ENCODE peak calls at places on chromosomes 1 and 21, in four cellular contexts. One of them, this sample, is unnamed.

GRCh38 chr1:204507317-204508105 is 8.7 kb upstream of the MDM4 start:
- DNase-seq in MM.1S: peak; percentile 65
- DNase-seq in tibial artery: no peak
- DNase-seq in aorta: peak; percentile 62
- DNase-seq in this sample: no peak

GRCh38 chr1:89780721-89781120 is 40.1 kb upstream of the LRRC8D start:
- DNase-seq in tibial artery: no peak
- DNase-seq in MM.1S: peak; percentile 26
- DNase-seq in aorta: no peak
- DNase-seq in this sample: no peak

GRCh38 chr21:43723648-43724047 is 4.7 kb downstream of the PDXK start:
- DNase-seq in tibial artery: no peak
- DNase-seq in aorta: no peak
- DNase-seq in MM.1S: no peak
- DNase-seq in this sample: no peak

GRCh38 chr1:232511172-232511571 is 118.8 kb downstream of the SIPA1L2 start:
- DNase-seq in aorta: no peak
- DNase-seq in tibial artery: no peak
- DNase-seq in MM.1S: no peak
- DNase-seq in this sample: no peak

GRCh38 chr1:51330331-51331201 is at the start of gene TTC39A:
- DNase-seq in aorta: no peak
- DNase-seq in MM.1S: no peak
- DNase-seq in tibial artery: no peak
- DNase-seq in this sample: no peak

GRCh38 chr1:18575620-18576019 is 55.0 kb upstream of the PAX7 start:
- DNase-seq in aorta: peak; percentile 59
- DNase-seq in MM.1S: no peak
- DNase-seq in tibial artery: peak; percentile 39
- DNase-seq in this sample: peak; percentile 75

GRCh38 chr1:198087831-198088230 is 69.0 kb upstream of the NEK7 start:
- DNase-seq in MM.1S: no peak
- DNase-seq in aorta: no peak
- DNase-seq in tibial artery: no peak
- DNase-seq in this sample: no peak

GRCh38 chr1:241990040-241990439 is 8.9 kb downstream of the MAP1LC3C start:
- DNase-seq in tibial artery: peak; percentile 76
- DNase-seq in aorta: peak; percentile 70
- DNase-seq in MM.1S: no peak
- DNase-seq in this sample: peak; percentile 69

GRCh38 chr1:2189459-2190425 is 4.8 kb downstream of the FAAP20 start:
- DNase-seq in aorta: peak; percentile 96
- DNase-seq in tibial artery: peak; percentile 94
- DNase-seq in MM.1S: peak; percentile 79
- DNase-seq in this sample: peak; percentile 95

GRCh38 chr1:159949891-159950480 is 4.1 kb downstream of the SLAMF9 start:
- DNase-seq in aorta: no peak
- DNase-seq in tibial artery: peak; percentile 6
- DNase-seq in MM.1S: no peak
- DNase-seq in this sample: no peak

GRCh38 chr1:225471453-225472301 is 43.8 kb upstream of the LBR start:
- DNase-seq in aorta: peak; percentile 44
- DNase-seq in MM.1S: no peak
- DNase-seq in tibial artery: peak; percentile 15
- DNase-seq in this sample: no peak

GRCh38 chr21:43211085-43212071 is 42.6 kb downstream of the CRYAA start:
- DNase-seq in MM.1S: no peak
- DNase-seq in tibial artery: no peak
- DNase-seq in aorta: no peak
- DNase-seq in this sample: no peak

GRCh38 chr1:94522304-94522703 is 19.3 kb downstream of the F3 start:
- DNase-seq in MM.1S: no peak
- DNase-seq in aorta: no peak
- DNase-seq in tibial artery: no peak
- DNase-seq in this sample: peak; percentile 35

GRCh38 chr1:102045752-102046151 is 49.0 kb upstream of the OLFM3 start:
- DNase-seq in MM.1S: no peak
- DNase-seq in aorta: no peak
- DNase-seq in tibial artery: no peak
- DNase-seq in this sample: no peak

GRCh38 chr1:184298321-184299052 is 88.3 kb upstream of the C1orf21 start:
- DNase-seq in MM.1S: no peak
- DNase-seq in tibial artery: no peak
- DNase-seq in aorta: no peak
- DNase-seq in this sample: no peak

GRCh38 chr1:200732438-200732837 is 6.3 kb upstream of the CAMSAP2 start:
- DNase-seq in aorta: no peak
- DNase-seq in MM.1S: no peak
- DNase-seq in tibial artery: no peak
- DNase-seq in this sample: no peak

GRCh38 chr1:68322837-68323687 is 90.7 kb upstream of the WLS start:
- DNase-seq in aorta: peak; percentile 61
- DNase-seq in MM.1S: no peak
- DNase-seq in tibial artery: peak; percentile 60
- DNase-seq in this sample: no peak

GRCh38 chr1:35845766-35846165 is 37.2 kb upstream of the AGO1 start:
- DNase-seq in aorta: no peak
- DNase-seq in tibial artery: no peak
- DNase-seq in MM.1S: no peak
- DNase-seq in this sample: no peak

GRCh38 chr1:66769512-66770229 is 17.4 kb downstream of the DYNLT5 start:
- DNase-seq in MM.1S: peak; percentile 90
- DNase-seq in tibial artery: no peak
- DNase-seq in aorta: no peak
- DNase-seq in this sample: no peak

GRCh38 chr1:198151688-198152087 is 5.1 kb upstream of the NEK7 start:
- DNase-seq in tibial artery: no peak
- DNase-seq in MM.1S: no peak
- DNase-seq in aorta: no peak
- DNase-seq in this sample: no peak

GRCh38 chr1:151831605-151832004 is at the start of gene RORC:
- DNase-seq in tibial artery: no peak
- DNase-seq in MM.1S: no peak
- DNase-seq in aorta: no peak
- DNase-seq in this sample: peak; percentile 54

GRCh38 chr1:91889717-91890459 is 3.9 kb upstream of the TGFBR3 start:
- DNase-seq in MM.1S: no peak
- DNase-seq in aorta: no peak
- DNase-seq in tibial artery: no peak
- DNase-seq in this sample: no peak

GRCh38 chr21:42460391-42461184 is 35.4 kb downstream of the RSPH1 start:
- DNase-seq in MM.1S: peak; percentile 96
- DNase-seq in tibial artery: no peak
- DNase-seq in aorta: no peak
- DNase-seq in this sample: no peak

GRCh38 chr1:183870351-183871077 is 65.6 kb downstream of the RGL1 start:
- DNase-seq in tibial artery: peak; percentile 86
- DNase-seq in MM.1S: no peak
- DNase-seq in aorta: peak; percentile 78
- DNase-seq in this sample: peak; percentile 62

GRCh38 chr1:2382621-2383361 is 8.6 kb downstream of the MORN1 start:
- DNase-seq in tibial artery: no peak
- DNase-seq in MM.1S: no peak
- DNase-seq in aorta: peak; percentile 47
- DNase-seq in this sample: peak; percentile 17

GRCh38 chr21:30268608-30269197 is 14.0 kb downstream of the KRTAP24-1 start:
- DNase-seq in tibial artery: no peak
- DNase-seq in aorta: no peak
- DNase-seq in MM.1S: peak; percentile 34
- DNase-seq in this sample: no peak

GRCh38 chr1:163697137-163697536 is 375.4 kb downstream of the NUF2 start:
- DNase-seq in MM.1S: no peak
- DNase-seq in tibial artery: no peak
- DNase-seq in aorta: no peak
- DNase-seq in this sample: no peak

GRCh38 chr1:64845831-64846425 is 101.1 kb downstream of the RAVER2 start:
- DNase-seq in aorta: no peak
- DNase-seq in tibial artery: no peak
- DNase-seq in MM.1S: no peak
- DNase-seq in this sample: no peak

GRCh38 chr1:109547412-109548320 is 749 bp upstream of the GNAI3 start:
- DNase-seq in MM.1S: peak; percentile 10
- DNase-seq in aorta: no peak
- DNase-seq in tibial artery: no peak
- DNase-seq in this sample: no peak

GRCh38 chr1:6545276-6545934 is 8.9 kb downstream of the NOL9 start:
- DNase-seq in MM.1S: no peak
- DNase-seq in tibial artery: no peak
- DNase-seq in aorta: peak; percentile 11
- DNase-seq in this sample: no peak

GRCh38 chr1:1115830-1116700 is at the start of gene C1orf159:
- DNase-seq in MM.1S: peak; percentile 97
- DNase-seq in tibial artery: peak; percentile 99
- DNase-seq in aorta: peak; percentile 99
- DNase-seq in this sample: peak; percentile 99

GRCh38 chr1:1116701-1117468 is 996 bp upstream of the C1orf159 start:
- DNase-seq in MM.1S: no peak
- DNase-seq in tibial artery: peak; percentile 21
- DNase-seq in aorta: peak; percentile 61
- DNase-seq in this sample: no peak

GRCh38 chr1:1114431-1114830 is 1.5 kb downstream of the C1orf159 start:
- DNase-seq in aorta: no peak
- DNase-seq in tibial artery: no peak
- DNase-seq in MM.1S: no peak
- DNase-seq in this sample: no peak

GRCh38 chr1:1117469-1117831 is 1.6 kb upstream of the C1orf159 start:
- DNase-seq in tibial artery: no peak
- DNase-seq in MM.1S: no peak
- DNase-seq in aorta: peak; percentile 56
- DNase-seq in this sample: no peak

GRCh38 chr1:1115136-1115829 is 606 bp downstream of the C1orf159 start:
- DNase-seq in aorta: no peak
- DNase-seq in tibial artery: no peak
- DNase-seq in MM.1S: no peak
- DNase-seq in this sample: no peak
- H3K4me1 ChIP-seq in aorta: no peaks in the 10 kb centered on the region
- H3K4me1 ChIP-seq in tibial artery: no peaks in the 10 kb centered on the region
- H3K4me1 ChIP-seq in MM.1S: no peaks in the 10 kb centered on the region
- H3K4me1 ChIP-seq in this sample: peaks cover 7% of the 10 kb centered on the region

DNA sequence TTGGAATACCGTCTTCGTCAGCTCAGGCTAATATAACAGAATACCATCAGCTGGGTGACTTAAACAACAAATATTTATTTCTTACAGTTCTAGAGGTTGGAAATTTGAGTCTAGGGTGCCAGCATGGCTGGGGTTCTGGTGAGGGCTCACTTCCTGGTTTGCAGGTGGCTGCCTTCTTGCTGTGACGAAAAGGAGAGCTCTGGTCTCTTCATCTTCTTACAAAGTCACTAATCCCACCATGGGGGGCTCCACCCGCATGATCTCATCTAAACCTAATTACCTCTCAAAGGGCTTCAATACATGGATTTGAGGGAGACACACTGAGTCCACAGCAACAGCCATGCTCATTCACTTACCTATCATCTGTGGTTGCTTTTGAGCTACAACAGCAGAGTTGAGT is 78.3 kb downstream of the PSMG1 start:
- DNase-seq in MM.1S: no peak
- DNase-seq in tibial artery: no peak
- DNase-seq in aorta: no peak
- DNase-seq in this sample: no peak
- H3K4me1 ChIP-seq in MM.1S: no peaks in the 10 kb centered on the region
- H3K4me1 ChIP-seq in tibial artery: no peaks in the 10 kb centered on the region
- H3K4me1 ChIP-seq in aorta: no peaks in the 10 kb centered on the region
- H3K4me1 ChIP-seq in this sample: peaks cover 28% of the 10 kb centered on the region

GRCh38 chr1:178091986-178092745 is 1.7 kb upstream of the RASAL2 start:
- DNase-seq in tibial artery: no peak
- DNase-seq in MM.1S: no peak
- DNase-seq in aorta: no peak
- DNase-seq in this sample: no peak

GRCh38 chr1:178094752-178095645 is 1.1 kb downstream of the RASAL2 start:
- DNase-seq in tibial artery: no peak
- DNase-seq in MM.1S: no peak
- DNase-seq in aorta: no peak
- DNase-seq in this sample: no peak

GRCh38 chr1:178093958-178094751 is at the start of gene RASAL2:
- DNase-seq in aorta: peak; percentile 79
- DNase-seq in tibial artery: peak; percentile 58
- DNase-seq in MM.1S: peak; percentile 33
- DNase-seq in this sample: peak; percentile 77

GRCh38 chr1:178096421-178096820 is 2.5 kb downstream of the RASAL2 start:
- DNase-seq in tibial artery: no peak
- DNase-seq in MM.1S: no peak
- DNase-seq in aorta: no peak
- DNase-seq in this sample: no peak

GRCh38 chr1:178093150-178093957 is 550 bp upstream of the RASAL2 start:
- DNase-seq in tibial artery: peak; percentile 89
- DNase-seq in aorta: peak; percentile 95
- DNase-seq in MM.1S: peak; percentile 96
- DNase-seq in this sample: peak; percentile 95
- H3K4me1 ChIP-seq in tibial artery: no peaks in the 10 kb centered on the region
- H3K4me1 ChIP-seq in aorta: no peaks in the 10 kb centered on the region
- H3K4me1 ChIP-seq in MM.1S: peaks cover 19% of the 10 kb centered on the region
- H3K4me1 ChIP-seq in this sample: peaks cover 47% of the 10 kb centered on the region

DNA sequence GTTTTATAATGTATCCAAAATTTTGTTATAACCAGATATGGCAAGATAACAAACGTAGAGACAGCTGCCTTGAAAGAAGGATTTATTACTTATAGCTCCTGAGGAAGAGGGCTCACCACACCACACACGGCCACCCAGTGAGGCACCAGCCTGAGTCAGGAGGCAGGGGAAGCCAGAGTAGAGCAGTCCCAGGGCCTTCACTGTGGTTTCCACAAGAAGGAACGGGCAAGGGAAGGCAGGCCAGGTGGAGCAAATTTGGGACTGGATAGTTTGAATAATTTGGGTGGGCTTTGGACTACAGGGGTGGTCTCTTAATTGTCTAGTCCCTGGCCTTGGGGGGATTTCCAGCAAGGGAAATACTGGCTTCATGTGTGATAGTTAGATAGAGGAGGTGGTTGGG is 72.5 kb downstream of the RRAGC start:
- DNase-seq in aorta: no peak
- DNase-seq in MM.1S: no peak
- DNase-seq in tibial artery: no peak
- DNase-seq in this sample: no peak
- H3K4me1 ChIP-seq in aorta: no peaks in the 10 kb centered on the region
- H3K4me1 ChIP-seq in MM.1S: no peaks in the 10 kb centered on the region
- H3K4me1 ChIP-seq in tibial artery: no peaks in the 10 kb centered on the region
- H3K4me1 ChIP-seq in this sample: no peaks in the 10 kb centered on the region

GRCh38 chr1:172903581-172904220 is 147.0 kb downstream of the TNFSF18 start:
- DNase-seq in MM.1S: no peak
- DNase-seq in aorta: no peak
- DNase-seq in tibial artery: no peak
- DNase-seq in this sample: no peak
- H3K4me1 ChIP-seq in MM.1S: peaks cover 52% of the 10 kb centered on the region
- H3K4me1 ChIP-seq in aorta: no peaks in the 10 kb centered on the region
- H3K4me1 ChIP-seq in tibial artery: no peaks in the 10 kb centered on the region
- H3K4me1 ChIP-seq in this sample: no peaks in the 10 kb centered on the region

GRCh38 chr1:54298284-54299033 is 98.5 kb downstream of the MRPL37 start:
- DNase-seq in tibial artery: no peak
- DNase-seq in MM.1S: no peak
- DNase-seq in aorta: no peak
- DNase-seq in this sample: no peak
- H3K4me1 ChIP-seq in tibial artery: peaks cover 7% of the 10 kb centered on the region
- H3K4me1 ChIP-seq in MM.1S: no peaks in the 10 kb centered on the region
- H3K4me1 ChIP-seq in aorta: peaks cover 3% of the 10 kb centered on the region
- H3K4me1 ChIP-seq in this sample: peaks cover 49% of the 10 kb centered on the region

GRCh38 chr1:31714442-31715096 is 10.8 kb upstream of the COL16A1 start:
- DNase-seq in MM.1S: peak; percentile 47
- DNase-seq in aorta: peak; percentile 94
- DNase-seq in tibial artery: peak; percentile 85
- DNase-seq in this sample: peak; percentile 76
- H3K4me1 ChIP-seq in MM.1S: peaks cover 4% of the 10 kb centered on the region
- H3K4me1 ChIP-seq in aorta: no peaks in the 10 kb centered on the region
- H3K4me1 ChIP-seq in tibial artery: peaks cover 22% of the 10 kb centered on the region
- H3K4me1 ChIP-seq in this sample: peaks cover 45% of the 10 kb centered on the region

This sample was measured in heart right ventricle.